ENCODE peak calls at places on chromosomes 5 and 9, in five cellular contexts. T is H4, Y is sciatic nerve, M is GDM1, D is ureter. H is an unnamed sample.

GRCh38 chr9:2260401-2261306 is 245.5 kb downstream of the SMARCA2 start:
- DNase-seq in Y (no peak), M (no peak), D (no peak), T (peak), H (no peak)

GRCh38 chr5:55393501-55394175 is 85.8 kb downstream of the MTREX start:
- DNase-seq in M (no peak), T (no peak), Y (no peak), D (no peak), H (no peak)

GRCh38 chr9:125529589-125530515 is 177.2 kb downstream of the MAPKAP1 start:
- DNase-seq in T (no peak), M (no peak), D (no peak), Y (no peak), H (no peak)

GRCh38 chr9:86749530-86750275 is 197.6 kb downstream of the GAS1 start:
- DNase-seq in M (no peak), Y (no peak), T (peak), D (no peak), H (no peak)

GRCh38 chr5:135230326-135230925 is 168.6 kb downstream of the MACROH2A1 start:
- DNase-seq in M (no peak), T (peak), D (no peak), Y (peak), H (no peak)

GRCh38 chr9:115466784-115467183 is 348.8 kb upstream of the TNC start:
- DNase-seq in Y (no peak), D (no peak), M (no peak), T (no peak), H (no peak)

GRCh38 chr9:86854898-86855523 is 92.3 kb downstream of the GAS1 start:
- DNase-seq in Y (no peak), M (no peak), T (peak), D (no peak), H (no peak)

GRCh38 chr9:385818-386398 is 171.2 kb downstream of the DOCK8 start:
- DNase-seq in M (no peak), D (peak), T (peak), Y (no peak), H (no peak)

GRCh38 chr9:22238809-22239684 is 207.6 kb upstream of the DMRTA1 start:
- DNase-seq in Y (no peak), T (no peak), D (no peak), M (no peak), H (no peak)

GRCh38 chr9:109108318-109108717 is 11.4 kb downstream of the TMEM245 start:
- DNase-seq in M (no peak), Y (no peak), D (no peak), T (no peak), H (no peak)

GRCh38 chr5:68317641-68318040 is 102.1 kb downstream of the PIK3R1 start:
- DNase-seq in M (no peak), T (no peak), D (no peak), Y (no peak), H (no peak)

GRCh38 chr5:76787237-76787636 is 31.6 kb upstream of the F2RL1 start:
- DNase-seq in M (no peak), Y (peak), D (no peak), T (peak), H (no peak)

GRCh38 chr5:51646482-51646881 is 263.2 kb downstream of the ISL1 start:
- DNase-seq in M (no peak), Y (no peak), T (no peak), D (no peak), H (no peak)

GRCh38 chr5:96256795-96257470 is 176.1 kb downstream of the PCSK1 start:
- DNase-seq in D (no peak), T (peak), M (no peak), Y (no peak), H (no peak)

GRCh38 chr9:114174876-114175771 is 19.8 kb downstream of the COL27A1 start:
- DNase-seq in M (no peak), T (no peak), D (no peak), Y (no peak), H (no peak)

GRCh38 chr9:81776390-81776789 is 87.0 kb upstream of the TLE1 start:
- DNase-seq in D (no peak), M (no peak), T (no peak), Y (no peak), H (no peak)

GRCh38 chr9:87609002-87609401 is 111.3 kb downstream of the DAPK1 start:
- DNase-seq in D (no peak), Y (no peak), M (no peak), T (no peak), H (no peak)

GRCh38 chr9:68904454-68904853 is 109.5 kb downstream of the PRKACG start:
- DNase-seq in Y (no peak), D (no peak), M (no peak), T (no peak), H (no peak)

GRCh38 chr5:176994460-176995121 is 12.0 kb downstream of the UIMC1 start:
- DNase-seq in T (no peak), D (peak), Y (no peak), M (no peak), H (no peak)

GRCh38 chr5:160158087-160158486 is 38.8 kb upstream of the PWWP2A start:
- DNase-seq in T (no peak), M (no peak), D (no peak), Y (no peak), H (no peak)

GRCh38 chr5:148984333-148984732 is 78.5 kb downstream of the SH3TC2 start:
- DNase-seq in M (no peak), D (no peak), T (no peak), Y (no peak), H (peak)

GRCh38 chr5:67404261-67405100 is 207.9 kb upstream of the CD180 start:
- DNase-seq in M (no peak), D (no peak), Y (no peak), T (no peak), H (no peak)

GRCh38 chr5:140791111-140791510 is 3.5 kb upstream of the PCDHA2 start:
- DNase-seq in T (no peak), D (no peak), M (no peak), Y (no peak), H (no peak)

GRCh38 chr9:27701664-27702063 is 128.4 kb upstream of the C9orf72 start:
- DNase-seq in T (peak), Y (no peak), D (no peak), M (no peak), H (no peak)

GRCh38 chr9:85077954-85078353 is 408.4 kb downstream of the NTRK2 start:
- DNase-seq in D (no peak), T (no peak), Y (no peak), M (no peak), H (no peak)

GRCh38 chr9:36677611-36678010 is 104.9 kb downstream of the MELK start:
- DNase-seq in M (no peak), Y (no peak), D (no peak), T (no peak), H (no peak)

GRCh38 chr9:85151247-85151646 is 481.7 kb downstream of the NTRK2 start:
- DNase-seq in D (no peak), T (no peak), Y (no peak), M (no peak), H (no peak)

GRCh38 chr5:148735301-148735700 is 81.0 kb upstream of the HTR4 start:
- DNase-seq in M (no peak), Y (no peak), D (no peak), T (no peak), H (no peak)

GRCh38 chr5:20524956-20525529 is 537.0 kb upstream of the CDH18 start:
- DNase-seq in M (no peak), D (no peak), Y (no peak), T (peak), H (no peak)

GRCh38 chr5:120640793-120641192 is 176.7 kb downstream of the PRR16 start:
- DNase-seq in Y (no peak), T (no peak), M (no peak), D (no peak), H (no peak)